ENCODE peak calls at places on chromosomes 2 and 18, in seven cellular contexts. R is fibroblast of lung, H is endodermal cell, S is heart left ventricle, L is sigmoid colon, X is colonic mucosa, V is IMR-90. K is an unnamed sample. For H3K4me1, the result is how much of the 10 kb centered on the place peaks cover.

GRCh38 chr2:107777962-107778361 is 48.7 kb upstream of the RGPD4 start:
- DNase-seq in S (no peak), L (no peak), X (no peak), V (no peak), H (no peak), R (no peak), K (no peak)

GRCh38 chr2:152443771-152444170 is 108.8 kb downstream of the FMNL2 start:
- DNase-seq in S (no peak), X (no peak), R (peak), L (no peak), H (no peak), V (peak), K (no peak)

GRCh38 chr18:78430171-78430857 is 549.3 kb upstream of the SALL3 start:
- DNase-seq in V (no peak), S (no peak), L (no peak), H (peak), X (no peak), R (no peak), K (no peak)

GRCh38 chr2:10094271-10094814 is 14.1 kb upstream of the CYS1 start:
- DNase-seq in H (peak), V (no peak), R (no peak), L (no peak), S (no peak), X (no peak), K (no peak)

GRCh38 chr2:199057936-199058335 is 399.8 kb downstream of the SATB2 start:
- DNase-seq in L (no peak), X (no peak), S (no peak), R (no peak), V (peak), H (no peak), K (peak)

GRCh38 chr2:148238561-148238960 is 217.7 kb downstream of the MBD5 start:
- DNase-seq in V (no peak), H (no peak), L (no peak), S (no peak), X (no peak), R (no peak), K (no peak)

GRCh38 chr2:198928026-198928425 is 529.7 kb downstream of the SATB2 start:
- DNase-seq in H (no peak), X (no peak), R (no peak), V (no peak), S (no peak), L (no peak), K (no peak)

GRCh38 chr2:128228894-128229293 is 89.8 kb downstream of the HS6ST1 start:
- DNase-seq in V (peak), S (no peak), R (no peak), X (no peak), L (no peak), H (no peak), K (peak)

GRCh38 chr2:68027959-68028358 is 34.8 kb downstream of the C1D start:
- DNase-seq in L (no peak), H (no peak), X (no peak), V (peak), S (no peak), R (no peak), K (peak)

GRCh38 chr2:24491626-24492282 is 700 bp downstream of the NCOA1 start:
- DNase-seq in H (peak), S (peak), V (no peak), R (peak), X (peak), L (peak), K (peak)

GRCh38 chr2:164705412-164706167 is 84.3 kb upstream of the GRB14 start:
- DNase-seq in H (no peak), L (no peak), X (no peak), V (no peak), S (no peak), R (no peak), K (no peak)

GRCh38 chr18:76491436-76491800 is 3.6 kb downstream of the ZNF516 start:
- DNase-seq in L (peak), S (peak), V (peak), R (peak), X (peak), H (peak), K (no peak)

GRCh38 chr2:64283641-64284371 is 139.6 kb upstream of the PELI1 start:
- DNase-seq in S (peak), V (no peak), R (no peak), X (no peak), H (no peak), L (no peak), K (no peak)

GRCh38 chr2:237254911-237255578 is 158.9 kb downstream of the COL6A3 start:
- DNase-seq in X (no peak), L (no peak), S (no peak), H (no peak), R (no peak), V (peak), K (peak)

GRCh38 chr2:88729061-88729745 is 37.7 kb downstream of the RPIA start:
- DNase-seq in L (no peak), S (no peak), V (no peak), X (no peak), R (peak), H (no peak), K (peak)

GRCh38 chr2:19902272-19902730 is 518 bp upstream of the TTC32 start:
- DNase-seq in R (no peak), X (no peak), S (no peak), H (no peak), L (no peak), V (no peak), K (no peak)

GRCh38 chr2:233100192-233100998 is 40.3 kb downstream of the INPP5D start:
- DNase-seq in S (no peak), X (no peak), L (no peak), V (no peak), R (no peak), H (peak), K (no peak)

GRCh38 chr2:65366595-65367125 is 65.7 kb downstream of the SPRED2 start:
- DNase-seq in R (peak), S (no peak), V (peak), H (no peak), X (peak), L (no peak), K (peak)

GRCh38 chr2:66058675-66059074 is 376.2 kb upstream of the MEIS1 start:
- DNase-seq in S (no peak), L (no peak), V (no peak), H (peak), X (no peak), R (no peak), K (no peak)

GRCh38 chr2:30710016-30710415 is 97.2 kb downstream of the CAPN13 start:
- DNase-seq in L (no peak), S (no peak), V (no peak), H (no peak), X (no peak), R (no peak), K (no peak)

GRCh38 chr2:127455566-127456493 is 37.6 kb downstream of the PROC start:
- DNase-seq in R (no peak), V (no peak), H (no peak), X (peak), L (no peak), S (no peak), K (no peak)

GRCh38 chr2:168336786-168337388 is 89.5 kb upstream of the STK39 start:
- DNase-seq in V (no peak), L (no peak), S (no peak), X (peak), H (peak), R (no peak), K (peak)
- TF ChIP-seq CTCF in V (no peak), L (no peak), S (peak), X (peak), H (peak), R (no peak), K (peak)

DNA sequence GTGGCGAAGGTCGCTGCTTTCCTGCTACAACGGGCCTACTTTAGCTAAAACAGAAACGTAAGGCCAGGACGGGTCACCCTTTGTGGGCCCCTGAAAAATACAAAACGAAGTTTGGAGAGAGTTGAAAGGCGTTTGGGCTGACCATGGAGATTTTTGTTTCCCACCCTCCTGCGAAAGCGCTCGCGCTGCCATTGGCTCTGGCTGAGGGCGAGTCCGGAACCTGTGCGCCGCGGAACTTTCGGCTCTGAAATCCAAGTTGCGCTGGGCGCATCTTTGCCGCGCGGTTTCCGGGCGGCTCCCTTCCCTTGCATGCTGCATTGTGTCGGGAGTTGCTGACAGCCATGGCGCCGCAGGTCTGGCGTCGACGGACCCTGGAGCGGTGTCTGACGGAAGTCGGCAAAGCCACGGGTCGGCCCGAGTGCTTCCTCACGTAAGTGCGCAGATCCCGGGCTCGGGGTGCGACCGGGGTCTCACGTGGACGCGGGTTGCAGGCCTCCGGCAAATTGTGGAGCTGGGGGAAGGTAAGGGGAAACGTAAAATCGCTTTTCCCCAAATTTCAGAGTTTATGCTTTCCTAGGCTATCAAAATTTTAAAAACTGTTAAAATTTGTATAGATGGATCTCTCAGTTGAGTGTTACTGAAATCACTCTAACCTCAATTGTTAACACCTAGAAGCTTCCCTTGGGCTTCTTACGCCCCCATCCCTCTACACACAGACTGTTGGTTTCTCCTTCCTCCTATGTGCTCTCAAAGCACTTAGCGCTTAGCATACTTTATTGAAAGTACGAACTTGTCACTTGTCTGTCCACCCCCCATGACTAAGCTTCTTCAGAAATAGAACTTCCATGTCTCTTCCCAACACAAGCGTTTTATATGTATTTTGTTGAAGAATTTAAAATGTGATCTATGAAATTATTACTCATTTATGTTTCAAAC is at the start of gene MPHOSPH10:
- DNase-seq in L (peak), V (peak), S (peak), X (peak), R (peak), H (peak), K (peak)
- H3K4me1 ChIP-seq in L (under half), V (under half), S (under half), X (under half), R (under half), H (under half), K (under half)

DNA sequence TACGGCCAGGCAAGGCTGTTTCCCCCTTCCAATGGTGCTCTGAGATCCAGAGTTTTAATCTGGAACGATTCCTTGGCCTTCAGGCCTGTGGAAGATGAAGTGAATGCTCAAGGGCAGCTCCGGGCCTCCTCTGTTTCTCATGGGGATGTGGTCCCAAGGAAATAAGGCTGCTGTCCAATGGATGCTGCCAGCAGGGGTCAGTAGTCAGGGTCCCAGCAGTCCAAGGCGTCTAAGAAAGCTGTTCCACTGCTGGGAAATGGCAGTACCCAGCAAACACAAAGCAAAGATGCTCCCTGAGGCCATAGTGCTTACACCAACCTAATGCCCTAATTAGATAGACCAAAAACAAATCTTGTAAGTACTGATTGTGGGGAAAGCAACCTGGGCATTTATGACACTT is 12.5 kb downstream of the NMS start:
- DNase-seq in L (no peak), H (peak), X (no peak), R (no peak), S (no peak), V (no peak), K (no peak)
- TF ChIP-seq CTCF in L (no peak), H (peak), X (no peak), R (no peak), S (no peak), V (no peak), K (peak)

GRCh38 chr18:44744206-44745180 is 63.8 kb downstream of the SETBP1 start:
- DNase-seq in V (no peak), L (peak), X (no peak), H (peak), R (no peak), S (no peak), K (no peak)

GRCh38 chr18:44750774-44751173 is 70.1 kb downstream of the SETBP1 start:
- DNase-seq in H (no peak), V (no peak), R (no peak), L (no peak), S (no peak), X (no peak), K (no peak)

GRCh38 chr18:44743626-44744025 is 62.9 kb downstream of the SETBP1 start:
- DNase-seq in R (no peak), H (no peak), V (no peak), L (no peak), S (no peak), X (no peak), K (no peak)

GRCh38 chr18:44747157-44747556 is 66.5 kb downstream of the SETBP1 start:
- DNase-seq in V (no peak), L (no peak), X (no peak), R (no peak), H (no peak), S (no peak), K (no peak)

DNA sequence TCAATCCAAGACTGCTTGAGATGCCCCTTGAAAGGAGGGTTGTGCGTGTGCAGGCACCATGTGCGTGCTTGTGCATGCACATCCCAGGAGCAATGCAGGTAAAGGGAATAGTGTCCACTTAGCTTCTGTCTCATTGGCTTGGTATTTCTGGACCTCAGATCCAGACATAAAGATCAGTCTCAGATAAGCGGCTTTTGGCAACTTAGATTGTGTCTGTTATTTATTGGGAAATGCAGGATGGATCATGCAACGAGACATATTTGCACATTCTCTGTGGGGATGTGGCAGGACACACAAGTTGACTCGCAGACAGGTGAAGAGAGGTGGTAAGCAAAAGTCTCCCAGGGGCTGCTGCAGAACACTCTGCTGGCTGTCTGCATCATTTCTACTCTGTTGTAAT is 67.9 kb downstream of the SETBP1 start:
- DNase-seq in V (no peak), X (no peak), R (no peak), S (no peak), L (no peak), H (no peak), K (peak)
- H3K4me1 ChIP-seq in V (under half), X (under half), R (under half), S (under half), L (under half), H (under half), K (under half)

K was measured in PC-3.